ENCODE peak calls at places on chromosomes 13 and 19, in four cellular contexts. A is cardiac fibroblast, X is AG09319, S is heart left ventricle. N is an unnamed sample.

GRCh38 chr13:99916366-99917103 is 55.0 kb downstream of the ZIC5 start:
- DNase-seq in X (peak; percentile 48), A (peak; percentile 82), S (no peak), N (no peak)

GRCh38 chr19:1747285-1748114 is 5.8 kb upstream of the ONECUT3 start:
- DNase-seq in A (peak; percentile 94), X (no peak), S (no peak), N (peak; percentile 18)

GRCh38 chr13:85828094-85828684 is 29.0 kb upstream of the SLITRK6 start:
- DNase-seq in A (peak; percentile 35), X (no peak), S (no peak), N (no peak)

GRCh38 chr19:1410136-1410786 is 2.9 kb downstream of the DAZAP1 start:
- DNase-seq in X (no peak), S (no peak), A (peak; percentile 57), N (peak; percentile 56)

GRCh38 chr19:55493052-55493649 is 4.9 kb downstream of the SSC5D start:
- DNase-seq in X (no peak), A (peak; percentile 44), S (peak; percentile 71), N (peak; percentile 76)

GRCh38 chr19:14116918-14117578 is 514 bp downstream of the PRKACA start:
- DNase-seq in X (no peak), S (peak; percentile 52), A (no peak), N (peak; percentile 80)

GRCh38 chr13:47997384-47997783 is 3.7 kb downstream of the SUCLA2 start:
- DNase-seq in S (no peak), X (no peak), A (no peak), N (no peak)

GRCh38 chr13:75458696-75459422 is 23.1 kb downstream of the TBC1D4 start:
- DNase-seq in A (no peak), S (peak; percentile 57), X (no peak), N (no peak)

GRCh38 chr19:11693505-11694499 is 44.9 kb downstream of the ZNF823 start:
- DNase-seq in X (peak; percentile 70), S (no peak), A (peak; percentile 74), N (no peak)

GRCh38 chr19:11881151-11881800 is 6.3 kb upstream of the ZNF69 start:
- DNase-seq in X (no peak), A (peak; percentile 69), S (peak; percentile 47), N (peak; percentile 28)

GRCh38 chr13:112588490-112589297 is 741 bp upstream of the TUBGCP3 start:
- DNase-seq in A (no peak), X (no peak), S (no peak), N (no peak)

GRCh38 chr13:68304287-68304893 is 1074.3 kb upstream of the PCDH9 start:
- DNase-seq in S (no peak), A (peak; percentile 10), X (no peak), N (no peak)

GRCh38 chr19:7266832-7267231 is 27.4 kb downstream of the INSR start:
- DNase-seq in A (no peak), S (no peak), X (no peak), N (no peak)

GRCh38 chr19:7554990-7555864 is 19.7 kb downstream of the PNPLA6 start:
- DNase-seq in X (no peak), A (peak; percentile 9), S (no peak), N (no peak)

GRCh38 chr13:75299913-75300862 is 181.8 kb downstream of the TBC1D4 start:
- DNase-seq in S (no peak), A (peak; percentile 47), X (no peak), N (no peak)

GRCh38 chr13:113437408-113438010 is 15.8 kb downstream of the ADPRHL1 start:
- DNase-seq in A (peak; percentile 9), X (no peak), S (no peak), N (no peak)

N was measured in right cardiac atrium.